ENCODE peak calls at places on chromosome 22, in nine cellular contexts. A is AG10803; T is Karpas-422; O is EH; B is mesendoderm; Q is caudate nucleus; H is hypothalamus; R is NCI-H1105; M is activated naive CD8-positive, alpha-beta T cell treated with anti-CD3 and anti-CD28 coated beads, Interleukin-2, amount 50 U/mL, for 24 hours. D is an unnamed sample.

GRCh38 chr22:26550498-26551033 is 38.3 kb upstream of the TFIP11 start:
- DNase-seq in A (peak), T (no peak), O (peak), B (peak), Q (no peak), H (peak), R (no peak), M (no peak), D (no peak)

GRCh38 chr22:48804811-48805301 is 1022.8 kb downstream of the BRD1 start:
- DNase-seq in A (no peak), T (no peak), O (no peak), B (no peak), Q (no peak), H (peak), R (no peak), M (no peak), D (no peak)

GRCh38 chr22:27934069-27934468 is 15.0 kb upstream of the PITPNB start:
- DNase-seq in A (no peak), T (no peak), O (no peak), B (peak), Q (no peak), H (no peak), R (no peak), M (no peak), D (no peak)

GRCh38 chr22:37559901-37560681 is at the start of gene CDC42EP1:
- DNase-seq in A (peak), T (no peak), O (peak), B (peak), Q (peak), H (peak), R (no peak), M (no peak), D (no peak)

GRCh38 chr22:31241200-31241599 is 29.1 kb downstream of the LIMK2 start:
- DNase-seq in A (no peak), T (no peak), O (peak), B (peak), Q (no peak), H (no peak), R (no peak), M (no peak), D (no peak)

GRCh38 chr22:22748297-22748743 is 103.9 kb downstream of the GGTLC2 start:
- DNase-seq in A (peak), T (peak), O (peak), B (peak), Q (peak), H (peak), R (no peak), M (peak), D (no peak)

GRCh38 chr22:31879585-31879984 is 64.8 kb upstream of the YWHAH start:
- DNase-seq in A (no peak), T (no peak), O (no peak), B (no peak), Q (no peak), H (no peak), R (no peak), M (no peak), D (no peak)

GRCh38 chr22:30694638-30695350 is at the start of gene OSBP2:
- DNase-seq in A (no peak), T (no peak), O (peak), B (no peak), Q (peak), H (peak), R (peak), M (peak), D (peak)

GRCh38 chr22:30565341-30565740 is 9.1 kb downstream of the GAL3ST1 start:
- DNase-seq in A (peak), T (no peak), O (peak), B (no peak), Q (no peak), H (no peak), R (no peak), M (no peak), D (no peak)

GRCh38 chr22:35835998-35836691 is 118.5 kb downstream of the APOL5 start:
- DNase-seq in A (peak), T (peak), O (peak), B (peak), Q (no peak), H (peak), R (peak), M (no peak), D (no peak)

GRCh38 chr22:32355760-32356159 is 1.9 kb upstream of the RFPL3 start:
- DNase-seq in A (no peak), T (no peak), O (no peak), B (peak), Q (no peak), H (no peak), R (no peak), M (no peak), D (no peak)

GRCh38 chr22:42873361-42873760 is 16.3 kb upstream of the ARFGAP3 start:
- DNase-seq in A (no peak), T (no peak), O (peak), B (no peak), Q (no peak), H (no peak), R (no peak), M (no peak), D (no peak)

GRCh38 chr22:46569848-46570695 is 32.7 kb upstream of the CELSR1 start:
- DNase-seq in A (no peak), T (no peak), O (no peak), B (no peak), Q (no peak), H (no peak), R (no peak), M (no peak), D (no peak)

D was measured in memory B cell.